ENCODE peak calls at places on chromosome 18, in ten cellular contexts. T is neuronal stem cell, V is GM23248, L is HCT116, A is mammary epithelial cell, X is OCI-LY7, R is keratinocyte, H is fibroblast of lung, M is astrocyte, Y is neural progenitor cell. N is an unnamed sample.

GRCh38 chr18:3261393-3262233 is at the start of gene MYL12B:
- DNase-seq in X (peak; percentile 88), H (peak; percentile 83), M (peak; percentile 75), L (peak; percentile 62), V (peak; percentile 93), R (no peak), Y (peak; percentile 93), T (peak; percentile 81), A (peak; percentile 82), N (peak; percentile 89)

GRCh38 chr18:36302676-36303075 is 5.2 kb downstream of the FHOD3 start:
- DNase-seq in M (peak; percentile 64), X (no peak), L (no peak), Y (no peak), A (no peak), R (no peak), V (peak; percentile 66), T (no peak), H (peak; percentile 66), N (no peak)

GRCh38 chr18:12121175-12122095 is 27.8 kb downstream of the ANKRD62 start:
- DNase-seq in Y (peak; percentile 64), T (no peak), M (no peak), R (no peak), A (no peak), V (peak; percentile 30), H (no peak), L (peak; percentile 7), X (no peak), N (no peak)

GRCh38 chr18:59196161-59196560 is 23.8 kb upstream of the GRP start:
- DNase-seq in V (no peak), Y (no peak), L (no peak), H (no peak), R (no peak), T (no peak), X (no peak), A (no peak), M (no peak), N (no peak)

GRCh38 chr18:76259012-76259568 is 236.0 kb downstream of the ZNF516 start:
- DNase-seq in T (no peak), X (no peak), R (no peak), H (no peak), Y (peak; percentile 56), V (no peak), M (no peak), A (no peak), L (no peak), N (no peak)

GRCh38 chr18:74234326-74235171 is 57.2 kb downstream of the CYB5A start:
- DNase-seq in V (peak; percentile 82), X (no peak), M (peak; percentile 48), Y (no peak), R (peak; percentile 33), H (peak; percentile 54), A (peak; percentile 41), T (no peak), L (no peak), N (no peak)

GRCh38 chr18:40752336-40752735 is 1202.7 kb upstream of the PIK3C3 start:
- DNase-seq in M (no peak), X (no peak), V (no peak), A (no peak), Y (no peak), R (no peak), H (peak; percentile 2), T (no peak), L (no peak), N (no peak)

GRCh38 chr18:647304-647703 is 10.1 kb upstream of the TYMS start:
- DNase-seq in A (no peak), T (no peak), M (no peak), Y (no peak), L (no peak), X (no peak), R (no peak), H (no peak), V (no peak), N (no peak)

GRCh38 chr18:4256786-4257417 is 198.2 kb downstream of the DLGAP1 start:
- DNase-seq in T (no peak), M (no peak), R (no peak), Y (no peak), L (no peak), H (no peak), V (no peak), A (no peak), X (no peak), N (no peak)

GRCh38 chr18:26656944-26657536 is 108.7 kb upstream of the KCTD1 start:
- DNase-seq in M (peak; percentile 41), A (peak; percentile 73), T (peak; percentile 54), V (peak; percentile 85), Y (peak; percentile 82), R (no peak), L (no peak), X (no peak), H (peak; percentile 71), N (no peak)

DNA sequence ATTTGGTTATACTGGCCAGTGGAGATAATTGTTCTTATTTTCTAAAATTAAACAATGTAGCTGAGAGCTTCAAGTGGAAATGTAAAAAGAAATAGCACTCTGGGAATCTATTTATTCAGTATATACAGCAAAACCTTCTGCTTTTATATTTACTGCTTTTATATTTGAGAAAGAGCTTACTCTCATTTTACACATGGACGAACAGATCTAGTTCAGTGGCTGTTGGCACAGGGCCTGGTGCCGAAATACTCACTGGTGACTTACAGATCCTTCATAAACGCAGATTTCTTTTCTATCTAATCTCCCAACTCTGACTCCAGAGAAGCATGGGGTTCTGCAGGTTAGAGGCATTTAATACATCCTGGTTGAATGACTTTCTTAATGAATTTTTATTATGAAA is 266.2 kb downstream of the ASXL3 start:
- DNase-seq in V (no peak), H (no peak), X (no peak), M (no peak), A (no peak), T (no peak), R (no peak), Y (no peak), L (no peak), N (no peak)
- H3K27ac ChIP-seq in V (no peak overlapping the region), H (no peak overlapping the region), X (peak overlapping the region; percentile 20), M (no peak overlapping the region), A (no peak overlapping the region), T (no peak overlapping the region), R (no peak overlapping the region), Y (no peak overlapping the region), L (no peak overlapping the region), N (no peak overlapping the region)

DNA sequence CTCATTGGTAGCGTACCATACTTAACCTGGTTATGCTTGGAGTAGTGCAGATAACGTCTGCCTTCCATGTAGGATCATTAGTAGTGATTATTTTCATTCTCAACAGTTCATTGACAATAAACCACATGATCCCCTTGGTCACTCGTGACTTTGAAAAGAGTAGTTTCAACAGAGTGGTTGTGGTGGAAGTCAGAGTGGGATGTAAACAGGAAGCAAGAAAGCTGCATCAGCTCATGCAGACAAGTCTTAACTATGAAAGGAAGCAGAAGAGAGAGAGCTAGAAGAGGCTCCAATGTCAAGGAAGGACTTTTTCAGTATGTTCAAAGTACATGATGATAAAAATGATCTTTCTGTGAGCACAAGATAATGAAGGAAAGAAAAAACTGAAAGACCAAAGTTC is 287.4 kb downstream of the MBD2 start:
- DNase-seq in Y (no peak), M (no peak), A (no peak), H (no peak), L (no peak), R (no peak), V (no peak), X (no peak), T (no peak), N (no peak)
- H2AFZ ChIP-seq in Y (no peak overlapping the region), M (no peak overlapping the region), A (no peak overlapping the region), H (no peak overlapping the region), L (no peak overlapping the region), R (no peak overlapping the region), V (no peak overlapping the region), X (no peak overlapping the region), T (peak overlapping the region; percentile 43), N (no peak overlapping the region)

GRCh38 chr18:55592106-55592505 is 4.1 kb upstream of the TCF4 start:
- DNase-seq in T (no peak), L (no peak), H (no peak), V (peak; percentile 33), M (no peak), Y (no peak), X (no peak), A (peak; percentile 16), R (no peak), N (no peak)
- H3K27ac ChIP-seq in T (no peak overlapping the region), L (no peak overlapping the region), H (no peak overlapping the region), V (peak overlapping the region; percentile 3), M (no peak overlapping the region), Y (no peak overlapping the region), X (no peak overlapping the region), A (no peak overlapping the region), R (no peak overlapping the region), N (no peak overlapping the region)

GRCh38 chr18:47520263-47520662 is 268.8 kb upstream of the SKOR2 start:
- DNase-seq in R (no peak), Y (no peak), X (no peak), A (no peak), H (no peak), T (no peak), V (no peak), L (no peak), M (no peak), N (no peak)
- H2AFZ ChIP-seq in R (no peak overlapping the region), Y (no peak overlapping the region), X (no peak overlapping the region), A (no peak overlapping the region), H (no peak overlapping the region), T (no peak overlapping the region), V (no peak overlapping the region), L (no peak overlapping the region), M (no peak overlapping the region), N (no peak overlapping the region)

DNA sequence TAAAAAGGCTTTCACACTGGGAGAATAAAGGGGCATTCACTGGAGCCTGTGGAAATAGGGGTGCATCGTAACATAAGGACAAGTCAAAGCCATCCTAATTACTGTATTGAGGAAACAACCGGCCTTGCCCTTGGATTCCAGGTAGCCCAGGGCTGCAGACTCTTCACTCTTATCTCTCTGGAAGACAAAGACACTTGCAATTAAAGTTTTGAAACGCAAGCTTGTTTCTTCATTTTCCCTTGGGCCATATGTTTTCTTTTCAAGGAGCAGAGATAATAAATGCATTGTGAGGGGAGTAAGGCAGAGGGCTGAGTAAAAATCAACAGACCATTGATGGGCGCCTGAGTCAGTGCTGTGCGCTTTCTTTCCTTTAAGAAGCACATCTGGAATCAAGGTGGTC is 11.5 kb downstream of the TNFRSF11A start:
- DNase-seq in L (no peak), X (no peak), M (no peak), V (no peak), H (no peak), R (no peak), A (no peak), T (no peak), Y (no peak), N (no peak)
- H3K27ac ChIP-seq in L (no peak overlapping the region), X (no peak overlapping the region), M (no peak overlapping the region), V (no peak overlapping the region), H (no peak overlapping the region), R (no peak overlapping the region), A (no peak overlapping the region), T (no peak overlapping the region), Y (no peak overlapping the region), N (no peak overlapping the region)

N was measured in PC-9.